ENCODE peak calls at places on chromosomes 16 and 17, in six cellular contexts. Q is cardiac muscle cell; N is fibroblast of mammary gland; A is DMS153; I is HEK293T; B is activated CD4-positive, alpha-beta T cell treated with anti-CD3 and anti-CD28 coated beads, Interleukin-2, amount 50 U/mL, for 48 hours. K is an unnamed sample.

GRCh38 chr17:9646556-9646905 is 1.2 kb downstream of the USP43 start:
- DNase-seq in N (no peak), B (no peak), Q (no peak), I (no peak), A (no peak), K (peak; percentile 19)

GRCh38 chr17:83106913-83107655 is 27.7 kb downstream of the METRNL start:
- DNase-seq in Q (no peak), B (no peak), A (no peak), I (no peak), N (no peak), K (no peak)

GRCh38 chr16:55508941-55509920 is at the start of gene LPCAT2:
- DNase-seq in A (peak; percentile 83), N (peak; percentile 72), Q (peak; percentile 91), I (peak; percentile 95), B (peak; percentile 61), K (peak; percentile 97)

GRCh38 chr16:14958970-14959369 is 15.9 kb upstream of the PDXDC1 start:
- DNase-seq in A (no peak), Q (no peak), I (peak; percentile 18), B (no peak), N (peak; percentile 35), K (peak; percentile 51)

GRCh38 chr17:56217921-56218320 is 64.6 kb downstream of the ANKFN1 start:
- DNase-seq in I (no peak), A (no peak), B (no peak), Q (no peak), N (no peak), K (peak; percentile 3)

GRCh38 chr17:63035695-63036094 is 69.7 kb downstream of the TANC2 start:
- DNase-seq in B (no peak), N (peak; percentile 32), I (no peak), Q (no peak), A (no peak), K (no peak)

GRCh38 chr16:85350973-85351372 is 238.7 kb upstream of the CIBAR2 start:
- DNase-seq in I (no peak), B (no peak), N (peak; percentile 83), A (peak; percentile 96), Q (peak; percentile 62), K (no peak)

GRCh38 chr17:64196626-64197025 is 66.4 kb downstream of the TEX2 start:
- DNase-seq in Q (no peak), N (peak; percentile 83), A (no peak), B (no peak), I (no peak), K (peak; percentile 75)

GRCh38 chr17:652310-652709 is 62.3 kb downstream of the VPS53 start:
- DNase-seq in A (no peak), N (peak; percentile 8), Q (no peak), B (no peak), I (no peak), K (no peak)

GRCh38 chr17:39653662-39654331 is 11.4 kb upstream of the TCAP start:
- DNase-seq in N (peak; percentile 42), B (peak; percentile 90), Q (peak; percentile 70), I (peak; percentile 76), A (peak; percentile 16), K (peak; percentile 70)